ENCODE peak calls at places on chromosomes 4 and X, in four cellular contexts. Z, O, P and M are unnamed samples.

GRCh38 chr4:113760852-113761681 is 471 bp downstream of the CAMK2D start:
- DNase-seq in P (peak; percentile 74), Z (no peak), O (no peak), M (peak; percentile 45)

GRCh38 chrX:85109235-85109634 is 105.6 kb downstream of the APOOL start:
- DNase-seq in Z (no peak), O (peak; percentile 41), P (peak; percentile 12), M (peak; percentile 65)

GRCh38 chr4:24559889-24560288 is 24.5 kb downstream of the DHX15 start:
- DNase-seq in Z (no peak), O (no peak), P (no peak), M (no peak)

GRCh38 chrX:138485767-138486166 is 225.8 kb downstream of the FGF13 start:
- DNase-seq in O (no peak), P (no peak), Z (no peak), M (no peak)

GRCh38 chrX:43121637-43122036 is 343.7 kb upstream of the PPP1R2C start:
- DNase-seq in Z (no peak), P (no peak), O (no peak), M (no peak)

GRCh38 chrX:7145454-7145853 is 2.1 kb upstream of the STS start:
- DNase-seq in O (no peak), P (no peak), Z (no peak), M (no peak)

GRCh38 chr4:79087091-79087490 is 147.9 kb upstream of the PAQR3 start:
- DNase-seq in P (no peak), Z (no peak), O (no peak), M (no peak)

GRCh38 chr4:144356941-144357381 is 216.4 kb upstream of the GYPA start:
- DNase-seq in O (no peak), P (no peak), Z (no peak), M (no peak)

GRCh38 chr4:15600176-15600575 is 55.0 kb downstream of the FBXL5 start:
- DNase-seq in Z (no peak), P (no peak), O (no peak), M (no peak)

GRCh38 chr4:67762091-67762490 is 7.9 kb upstream of the GNRHR start:
- DNase-seq in O (no peak), P (no peak), Z (peak; percentile 45), M (no peak)

GRCh38 chr4:163482197-163482596 is 8.6 kb upstream of the TKTL2 start:
- DNase-seq in Z (no peak), O (no peak), P (no peak), M (no peak)

GRCh38 chr4:20506827-20507226 is 193.4 kb upstream of the PACRGL start:
- DNase-seq in O (no peak), P (no peak), Z (no peak), M (no peak)

GRCh38 chrX:77925764-77926163 is 15.3 kb downstream of the ATP7A start:
- DNase-seq in Z (no peak), P (no peak), O (no peak), M (no peak)

GRCh38 chr4:148444296-148445070 is 2.3 kb upstream of the NR3C2 start:
- DNase-seq in O (no peak), Z (no peak), P (no peak), M (peak; percentile 28)

GRCh38 chrX:102840871-102841705 is 96.0 kb upstream of the RAB40AL start:
- DNase-seq in O (peak; percentile 37), P (no peak), Z (no peak), M (peak; percentile 52)
- TF ChIP-seq TARDBP in O (no peak), P (no peak), Z (no peak), M (no peak)

DNA sequence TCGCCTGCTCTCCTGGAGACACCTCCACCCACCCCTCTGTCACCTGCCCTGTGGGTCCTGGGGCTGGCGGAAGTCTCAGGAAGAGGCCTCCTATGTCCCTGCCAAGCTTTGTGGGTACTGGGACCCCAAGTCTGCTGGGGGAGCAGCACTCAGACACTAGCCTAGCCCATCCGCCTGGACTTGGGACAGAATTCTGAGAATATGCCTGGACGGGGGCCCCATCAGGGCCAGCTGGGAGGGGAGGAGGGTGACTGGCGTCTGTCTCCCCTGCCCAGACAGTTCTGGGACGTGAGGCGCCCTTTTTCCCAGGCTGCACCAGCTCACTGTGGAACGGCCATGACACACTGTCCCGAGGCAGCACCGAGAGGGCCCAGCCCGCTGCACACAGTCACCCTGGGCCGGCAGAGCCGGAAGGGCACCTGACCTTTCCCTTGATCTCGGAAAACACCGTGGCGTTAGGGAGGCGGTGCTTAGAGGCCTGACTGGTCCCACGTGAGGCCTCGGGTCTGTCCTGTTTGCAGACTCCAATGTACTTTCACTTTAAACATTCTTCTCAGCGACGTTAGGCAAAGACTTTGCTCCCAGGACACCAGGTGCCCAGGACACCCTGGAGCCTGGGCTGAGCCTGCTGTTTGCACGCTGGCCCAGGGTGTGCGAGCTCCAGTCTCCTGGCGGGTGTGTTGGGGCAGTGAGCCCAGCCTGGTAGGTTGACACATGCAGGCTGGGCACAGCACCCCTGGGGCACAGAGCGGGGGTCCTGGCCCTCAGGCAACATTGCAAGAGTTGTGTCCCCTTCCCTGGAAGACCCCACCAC is 700 bp downstream of the SLC26A1 start:
- DNase-seq in P (peak; percentile 98), O (peak; percentile 84), Z (no peak), M (no peak)
- TF ChIP-seq SP1 in P (no peak), O (no peak), Z (no peak), M (no peak)

DNA sequence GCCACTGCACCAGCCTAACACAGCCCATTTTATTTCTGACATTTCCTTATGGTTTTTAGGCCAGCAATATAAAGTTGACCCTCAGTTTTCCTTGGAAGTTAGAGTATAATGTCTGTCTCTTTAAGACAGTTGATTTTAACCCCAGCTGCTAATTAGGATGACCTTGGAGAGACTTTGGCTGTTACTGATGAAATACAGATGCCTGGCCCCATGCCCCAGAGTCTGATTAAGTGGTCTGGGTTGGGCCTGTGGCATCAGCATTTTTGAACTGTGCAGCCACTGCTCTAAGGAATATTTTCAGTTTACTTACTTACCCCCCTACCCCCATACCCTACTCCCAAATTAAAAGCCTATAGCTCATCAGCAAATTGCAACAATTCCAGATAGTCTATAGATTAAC is 85.8 kb downstream of the DCLK2 start:
- DNase-seq in P (no peak), Z (no peak), O (no peak), M (no peak)
- TF ChIP-seq TARDBP in P (no peak), Z (no peak), O (no peak), M (no peak)

GRCh38 chrX:151753313-151754041 is 18.9 kb downstream of the CNGA2 start:
- DNase-seq in Z (no peak), P (peak; percentile 13), O (peak; percentile 67), M (peak; percentile 74)
- TF ChIP-seq SP1 in Z (no peak), P (no peak), O (no peak), M (no peak)

DNA sequence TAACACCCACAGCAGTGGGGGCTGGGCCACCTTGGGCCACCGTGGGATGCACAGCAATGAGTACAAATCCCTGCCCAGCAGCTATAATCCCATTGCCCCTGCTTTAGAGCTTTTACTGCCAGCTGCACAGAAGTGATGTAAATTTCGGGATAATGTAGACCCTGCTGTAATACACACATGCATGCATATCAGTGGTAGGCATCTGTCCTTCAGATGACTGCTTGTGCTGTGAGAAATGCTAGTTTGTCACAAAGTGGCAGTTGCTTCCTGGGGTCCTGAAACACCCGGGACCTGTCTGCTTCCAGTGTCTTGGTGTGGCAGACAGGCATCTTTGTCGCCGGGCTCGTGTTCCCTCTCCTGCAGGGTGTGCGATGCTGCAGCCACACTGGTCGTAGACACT is 14.1 kb downstream of the NSG1 start:
- DNase-seq in P (no peak), O (no peak), Z (no peak), M (no peak)
- TF ChIP-seq TARDBP in P (no peak), O (no peak), Z (no peak), M (no peak)

GRCh38 chrX:100654256-100654655 is 10.3 kb downstream of the SRPX2 start:
- DNase-seq in P (no peak), O (no peak), Z (no peak), M (peak; percentile 46)
- TF ChIP-seq SP1 in P (no peak), O (no peak), Z (no peak), M (no peak)

DNA sequence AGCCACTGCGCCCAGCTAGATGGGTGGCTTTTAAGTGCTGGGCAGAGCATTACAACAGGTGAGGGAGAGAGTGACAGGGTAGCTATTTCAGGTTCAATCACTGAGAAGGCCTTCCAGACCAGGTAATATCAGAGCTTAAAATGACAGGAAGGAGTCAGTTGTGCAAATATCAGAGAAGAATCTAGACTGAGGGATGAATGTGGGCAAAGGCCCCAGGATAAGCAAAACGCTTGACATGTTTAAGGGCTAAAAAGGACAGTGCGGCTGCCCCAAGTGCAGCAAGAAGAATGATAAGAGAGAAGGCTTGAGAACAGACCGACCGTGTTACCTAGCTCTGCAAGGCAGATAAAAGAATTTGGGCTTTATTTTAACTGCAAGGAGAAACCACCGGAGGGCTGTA is 18.6 kb downstream of the AADAT start:
- DNase-seq in Z (no peak), O (no peak), P (no peak), M (no peak)
- TF ChIP-seq TARDBP in Z (no peak), O (no peak), P (no peak), M (no peak)